ENCODE peak calls at places on chromosomes 12 and 14, in four cellular contexts. M is pulmonary artery endothelial cell; E is colonic mucosa; P is CD4-positive, CD25-positive, alpha-beta regulatory T cell. G is an unnamed sample.

GRCh38 chr12:112031472-112031871 is 18.2 kb downstream of the ERP29 start:
- DNase-seq in P (no peak), M (no peak), E (no peak), G (no peak)

GRCh38 chr12:41795910-41796309 is 348.8 kb downstream of the GXYLT1 start:
- DNase-seq in P (no peak), M (no peak), E (no peak), G (no peak)

GRCh38 chr12:83739602-83740001 is 1052.9 kb downstream of the TMTC2 start:
- DNase-seq in P (no peak), E (no peak), M (no peak), G (no peak)

GRCh38 chr12:49294086-49294803 is 702 bp upstream of the PRPH start:
- DNase-seq in E (no peak), P (no peak), M (no peak), G (no peak)

GRCh38 chr12:106049546-106049945 is 89.2 kb downstream of the NUAK1 start:
- DNase-seq in P (no peak), E (no peak), M (no peak), G (no peak)

GRCh38 chr12:7229741-7230140 is 40.3 kb downstream of the PEX5 start:
- DNase-seq in M (no peak), E (no peak), P (no peak), G (no peak)

GRCh38 chr12:26648999-26649398 is 184.0 kb downstream of the ITPR2 start:
- DNase-seq in M (no peak), P (no peak), E (no peak), G (no peak)

GRCh38 chr12:127485528-127485927 is 781.4 kb upstream of the TMEM132C start:
- DNase-seq in E (no peak), P (no peak), M (no peak), G (peak; percentile 52)

GRCh38 chr12:51821423-51822260 is 26.9 kb downstream of the FIGNL2 start:
- DNase-seq in P (no peak), M (no peak), E (no peak), G (no peak)

GRCh38 chr14:87995500-87996275 is 2.7 kb upstream of the GALC start:
- DNase-seq in M (no peak), E (no peak), P (no peak), G (no peak)

GRCh38 chr14:55446833-55447232 is 6.4 kb upstream of the TBPL2 start:
- DNase-seq in E (no peak), P (no peak), M (peak; percentile 10), G (no peak)

GRCh38 chr14:92649934-92650545 is 98.4 kb downstream of the LGMN start:
- DNase-seq in E (no peak), M (no peak), P (no peak), G (no peak)

GRCh38 chr12:91381309-91381804 is 198.7 kb upstream of the DCN start:
- DNase-seq in E (no peak), M (peak; percentile 55), P (no peak), G (no peak)